ENCODE peak calls at places on chromosomes 1 and 21, in seven cellular contexts. T is colonic mucosa; N is neural progenitor cell; P is HCT116; H is effector memory CD4-positive, alpha-beta T cell; X is pancreas; M is right atrium auricular region. R is an unnamed sample.

GRCh38 chr1:104780470-104781078 is 1030.9 kb downstream of the AMY1C start:
- DNase-seq in T (no peak), N (peak; percentile 50), P (no peak), H (no peak), X (no peak), M (no peak), R (no peak)

GRCh38 chr1:15063346-15063745 is 90.2 kb upstream of the TMEM51 start:
- DNase-seq in T (no peak), N (no peak), P (no peak), H (no peak), X (peak; percentile 25), M (no peak), R (no peak)

GRCh38 chr1:214420341-214420740 is 131.1 kb downstream of the PTPN14 start:
- DNase-seq in T (no peak), N (no peak), P (no peak), H (no peak), X (no peak), M (no peak), R (no peak)

GRCh38 chr1:24463756-24464377 is 38.8 kb upstream of the RCAN3 start:
- DNase-seq in T (no peak), N (peak; percentile 52), P (no peak), H (no peak), X (no peak), M (no peak), R (no peak)

GRCh38 chr1:200180821-200181220 is 153.3 kb downstream of the NR5A2 start:
- DNase-seq in T (peak; percentile 25), N (no peak), P (peak; percentile 47), H (no peak), X (no peak), M (no peak), R (no peak)

GRCh38 chr1:29668761-29669487 is 432.6 kb downstream of the PTPRU start:
- DNase-seq in T (peak; percentile 1), N (no peak), P (no peak), H (no peak), X (no peak), M (peak; percentile 36), R (no peak)

GRCh38 chr1:116064616-116065015 is 46.6 kb upstream of the MAB21L3 start:
- DNase-seq in T (no peak), N (no peak), P (no peak), H (no peak), X (no peak), M (no peak), R (no peak)

GRCh38 chr1:247862756-247863155 is 5.8 kb downstream of the TRIM58 start:
- DNase-seq in T (no peak), N (no peak), P (no peak), H (no peak), X (no peak), M (no peak), R (no peak)

GRCh38 chr1:110337704-110338199 is 1.4 kb upstream of the RBM15 start:
- DNase-seq in T (peak; percentile 67), N (peak; percentile 68), P (no peak), H (peak; percentile 6), X (peak; percentile 84), M (no peak), R (no peak)

GRCh38 chr1:194474701-194475100 is 1288.3 kb upstream of the B3GALT2 start:
- DNase-seq in T (no peak), N (peak; percentile 69), P (no peak), H (no peak), X (no peak), M (no peak), R (no peak)

GRCh38 chr21:39451332-39452206 is at the start of gene SH3BGR:
- DNase-seq in T (peak; percentile 34), N (peak; percentile 74), P (no peak), H (no peak), X (peak; percentile 88), M (peak; percentile 84), R (no peak)

GRCh38 chr21:38489283-38489677 is 9.0 kb downstream of the ERG start:
- DNase-seq in T (no peak), N (no peak), P (no peak), H (no peak), X (no peak), M (no peak), R (no peak)

GRCh38 chr1:211705439-211706205 is 30.2 kb upstream of the NEK2 start:
- DNase-seq in T (no peak), N (no peak), P (no peak), H (no peak), X (no peak), M (no peak), R (no peak)

GRCh38 chr1:10634428-10635384 is 160.0 kb downstream of the PEX14 start:
- DNase-seq in T (no peak), N (no peak), P (no peak), H (no peak), X (peak; percentile 69), M (no peak), R (no peak)

GRCh38 chr1:19310720-19311502 is 1.0 kb downstream of the AKR7A2 start:
- DNase-seq in T (peak; percentile 53), N (peak; percentile 26), P (no peak), H (no peak), X (no peak), M (no peak), R (no peak)

GRCh38 chr1:97562096-97562495 is 358.7 kb downstream of the DPYD start:
- DNase-seq in T (no peak), N (no peak), P (no peak), H (no peak), X (no peak), M (no peak), R (no peak)

GRCh38 chr1:12144236-12144635 is 22.6 kb upstream of the TNFRSF1B start:
- DNase-seq in T (peak; percentile 76), N (no peak), P (no peak), H (no peak), X (no peak), M (no peak), R (no peak)

GRCh38 chr1:1136547-1137230 is 20.8 kb upstream of the C1orf159 start:
- DNase-seq in T (peak; percentile 91), N (peak; percentile 69), P (no peak), H (no peak), X (no peak), M (no peak), R (no peak)

GRCh38 chr1:114037503-114037890 is 58.2 kb downstream of the OLFML3 start:
- DNase-seq in T (no peak), N (no peak), P (no peak), H (no peak), X (no peak), M (no peak), R (no peak)
- H3K4me3 ChIP-seq in T (no peak overlapping the region), N (no peak overlapping the region), P (no peak overlapping the region), H (no peak overlapping the region), X (no peak overlapping the region), M (no peak overlapping the region), R (no peak overlapping the region)

DNA sequence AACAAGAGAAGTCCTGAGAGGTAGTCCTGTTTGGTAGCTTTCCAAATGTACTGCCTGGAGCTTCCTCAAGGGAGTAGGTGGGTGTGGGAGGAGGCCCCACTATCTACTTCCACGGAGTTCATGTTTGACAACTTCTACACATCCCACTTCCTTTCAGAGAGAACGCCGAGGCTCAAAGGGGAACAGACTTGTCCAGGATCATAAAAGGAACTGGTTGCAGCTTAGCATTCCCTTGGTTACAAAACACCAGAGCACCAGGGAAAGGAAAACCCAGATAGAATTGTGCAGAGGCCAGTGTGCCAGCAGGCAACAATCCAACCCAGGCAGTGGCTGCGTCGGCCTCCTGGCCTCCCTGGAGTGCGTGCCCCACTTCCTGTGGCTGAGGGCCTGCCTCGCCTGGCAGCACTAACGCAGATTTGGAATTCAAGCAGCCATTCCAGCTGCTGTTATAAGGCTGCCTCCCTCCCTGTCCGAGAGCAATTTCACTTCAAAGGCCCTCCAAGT is 4.2 kb upstream of the RAP1GAP start:
- DNase-seq in T (peak; percentile 33), N (no peak), P (no peak), H (no peak), X (no peak), M (peak; percentile 77), R (no peak)
- H3K27ac ChIP-seq in T (no peak overlapping the region), N (no peak overlapping the region), P (no peak overlapping the region), H (no peak overlapping the region), X (peak overlapping the region; percentile 35), M (peak overlapping the region; percentile 19), R (no peak overlapping the region)

DNA sequence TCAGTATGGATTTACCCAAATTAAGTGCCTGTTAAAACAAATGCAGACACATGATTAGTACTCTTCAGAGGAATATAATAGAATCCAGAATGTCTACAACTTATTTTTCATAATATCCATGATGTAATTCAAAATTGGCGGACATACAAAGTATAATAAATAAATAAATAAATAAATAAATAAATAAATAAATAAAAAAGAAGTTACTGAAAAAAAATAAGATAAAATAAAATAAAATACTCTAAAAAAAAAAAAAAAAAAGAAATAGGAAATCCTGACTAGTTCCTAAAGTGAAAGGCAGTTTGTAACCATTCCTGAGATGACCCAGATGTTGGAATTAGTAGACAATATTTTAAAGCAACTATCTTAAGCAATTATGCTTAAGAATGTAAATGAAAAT is 219.0 kb upstream of the SPAG17 start:
- DNase-seq in T (no peak), N (no peak), P (no peak), H (no peak), X (no peak), M (no peak), R (no peak)
- H3K4me1 ChIP-seq in T (no peaks in the 10 kb centered on the region), N (no peaks in the 10 kb centered on the region), P (no peaks in the 10 kb centered on the region), H (no peaks in the 10 kb centered on the region), X (no peaks in the 10 kb centered on the region), M (no peaks in the 10 kb centered on the region), R (no peaks in the 10 kb centered on the region)

DNA sequence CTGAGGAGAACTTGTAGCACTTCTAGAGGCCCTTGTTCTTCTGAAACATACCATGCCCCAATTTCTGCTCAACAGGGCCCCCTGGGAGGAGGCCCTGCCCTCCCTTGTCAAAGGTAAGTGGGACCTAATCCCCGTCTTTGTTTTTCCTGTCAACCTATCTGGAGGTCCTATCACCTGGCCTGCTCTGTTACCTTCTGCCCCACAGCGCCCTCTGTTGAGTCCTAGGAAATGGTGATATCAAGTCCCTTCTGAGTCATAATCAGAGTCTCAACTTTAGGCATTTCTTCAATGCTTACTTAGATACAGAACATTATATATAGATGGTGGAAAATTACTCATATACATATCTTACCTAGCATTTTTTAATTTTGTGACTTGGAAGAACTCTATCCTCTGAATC is 28.2 kb upstream of the FCRL4 start:
- DNase-seq in T (peak; percentile 31), N (peak; percentile 45), P (peak; percentile 34), H (no peak), X (no peak), M (no peak), R (no peak)
- H3K4me3 ChIP-seq in T (no peak overlapping the region), N (no peak overlapping the region), P (no peak overlapping the region), H (no peak overlapping the region), X (no peak overlapping the region), M (no peak overlapping the region), R (no peak overlapping the region)

GRCh38 chr1:241531195-241532172 is 694 bp upstream of the KMO start:
- DNase-seq in T (no peak), N (peak; percentile 54), P (peak; percentile 63), H (no peak), X (no peak), M (no peak), R (peak; percentile 67)

GRCh38 chr1:241532864-241533263 is 686 bp downstream of the KMO start:
- DNase-seq in T (no peak), N (no peak), P (no peak), H (no peak), X (no peak), M (no peak), R (no peak)

GRCh38 chr1:241532173-241532553 is at the start of gene KMO:
- DNase-seq in T (no peak), N (no peak), P (no peak), H (no peak), X (no peak), M (no peak), R (no peak)

GRCh38 chr1:241536383-241536782 is 4.2 kb downstream of the KMO start:
- DNase-seq in T (no peak), N (no peak), P (no peak), H (no peak), X (no peak), M (no peak), R (no peak)

GRCh38 chr1:241533375-241534115 is 1.4 kb downstream of the KMO start:
- DNase-seq in T (no peak), N (no peak), P (no peak), H (no peak), X (no peak), M (no peak), R (no peak)
- H3K27ac ChIP-seq in T (peak overlapping the region; percentile 3), N (no peak overlapping the region), P (no peak overlapping the region), H (no peak overlapping the region), X (no peak overlapping the region), M (no peak overlapping the region), R (no peak overlapping the region)

R was measured in naive thymus-derived CD4-positive, alpha-beta T cell.